ENCODE peak calls at places on chromosomes 13 and 19, in eight cellular contexts. W is nephron progenitor cell, U is mesothelial cell of epicardium, V is tibial artery, P is lower leg skin, F is GM12891, X is dorsolateral prefrontal cortex, I is astrocyte of the hippocampus. G is an unnamed sample.

GRCh38 chr13:111156421-111156820 is 41.3 kb downstream of the ARHGEF7 start:
- DNase-seq in W (no peak), U (no peak), V (no peak), P (no peak), F (no peak), X (no peak), I (no peak), G (no peak)

GRCh38 chr19:33426621-33427475 is 53.3 kb downstream of the CEBPG start:
- DNase-seq in W (peak), U (no peak), V (no peak), P (no peak), F (no peak), X (no peak), I (no peak), G (no peak)

GRCh38 chr19:50285833-50286232 is 43.3 kb downstream of the KCNC3 start:
- DNase-seq in W (no peak), U (no peak), V (no peak), P (no peak), F (no peak), X (no peak), I (no peak), G (no peak)

GRCh38 chr13:48852911-48853310 is 122.8 kb upstream of the FNDC3A start:
- DNase-seq in W (no peak), U (no peak), V (no peak), P (no peak), F (no peak), X (no peak), I (no peak), G (no peak)

GRCh38 chr19:49558591-49558990 is 21.8 kb downstream of the NOSIP start:
- DNase-seq in W (no peak), U (no peak), V (no peak), P (no peak), F (no peak), X (no peak), I (no peak), G (no peak)

GRCh38 chr13:51118809-51119431 is 7.8 kb upstream of the C13orf42 start:
- DNase-seq in W (no peak), U (no peak), V (no peak), P (no peak), F (no peak), X (no peak), I (no peak), G (no peak)

GRCh38 chr19:13505761-13506549 is at the start of gene CACNA1A:
- DNase-seq in W (peak), U (peak), V (no peak), P (no peak), F (no peak), X (no peak), I (peak), G (no peak)

GRCh38 chr19:31348416-31349159 is 648 bp downstream of the TSHZ3 start:
- DNase-seq in W (peak), U (no peak), V (no peak), P (no peak), F (no peak), X (no peak), I (peak), G (no peak)

GRCh38 chr13:98576215-98576945 is 527 bp downstream of the STK24 start:
- DNase-seq in W (peak), U (peak), V (peak), P (peak), F (peak), X (no peak), I (peak), G (peak)

GRCh38 chr13:108606424-108606823 is 23.0 kb upstream of the MYO16 start:
- DNase-seq in W (no peak), U (no peak), V (no peak), P (no peak), F (no peak), X (no peak), I (no peak), G (no peak)

GRCh38 chr13:27617801-27618411 is 2.4 kb downstream of the LNX2 start:
- DNase-seq in W (no peak), U (no peak), V (no peak), P (no peak), F (no peak), X (no peak), I (no peak), G (no peak)

GRCh38 chr19:47309608-47310007 is at the start of gene C5AR1:
- DNase-seq in W (no peak), U (no peak), V (peak), P (peak), F (no peak), X (peak), I (no peak), G (no peak)

GRCh38 chr19:44696939-44697669 is 1.8 kb upstream of the CEACAM16 start:
- DNase-seq in W (no peak), U (no peak), V (no peak), P (no peak), F (no peak), X (no peak), I (no peak), G (no peak)

GRCh38 chr19:1261863-1262686 is 7.1 kb upstream of the CIRBP start:
- DNase-seq in W (no peak), U (no peak), V (peak), P (peak), F (no peak), X (no peak), I (peak), G (no peak)

GRCh38 chr19:9641810-9642209 is 20.8 kb upstream of the ZNF561 start:
- DNase-seq in W (no peak), U (no peak), V (no peak), P (no peak), F (no peak), X (no peak), I (no peak), G (no peak)

GRCh38 chr13:29369060-29369743 is 226.3 kb downstream of the SLC7A1 start:
- DNase-seq in W (peak), U (no peak), V (no peak), P (no peak), F (no peak), X (no peak), I (peak), G (no peak)

GRCh38 chr13:60540276-60540675 is 143.3 kb downstream of the TDRD3 start:
- DNase-seq in W (no peak), U (no peak), V (no peak), P (no peak), F (no peak), X (no peak), I (no peak), G (no peak)

GRCh38 chr13:32125221-32125621 is 93.6 kb downstream of the FRY start:
- DNase-seq in W (no peak), U (no peak), V (no peak), P (no peak), F (no peak), X (no peak), I (no peak), G (no peak)

GRCh38 chr19:46766569-46767317 is 20.5 kb upstream of the STRN4 start:
- DNase-seq in W (peak), U (no peak), V (no peak), P (no peak), F (no peak), X (no peak), I (no peak), G (peak)

GRCh38 chr13:24135674-24136300 is 24.7 kb upstream of the SPATA13 start:
- DNase-seq in W (no peak), U (no peak), V (no peak), P (no peak), F (no peak), X (no peak), I (peak), G (no peak)

GRCh38 chr19:10256551-10256950 is 4.5 kb downstream of the MRPL4 start:
- DNase-seq in W (no peak), U (no peak), V (no peak), P (no peak), F (no peak), X (no peak), I (no peak), G (no peak)

GRCh38 chr13:35179494-35179893 is 237.4 kb downstream of the NBEA start:
- DNase-seq in W (no peak), U (no peak), V (no peak), P (no peak), F (no peak), X (no peak), I (peak), G (no peak)

GRCh38 chr19:18932216-18932841 is 8.7 kb downstream of the HOMER3 start:
- DNase-seq in W (peak), U (peak), V (peak), P (peak), F (peak), X (peak), I (peak), G (peak)

GRCh38 chr13:109672545-109672944 is 113.8 kb downstream of the IRS2 start:
- DNase-seq in W (no peak), U (no peak), V (no peak), P (no peak), F (no peak), X (no peak), I (peak), G (no peak)

GRCh38 chr13:109214393-109214792 is 572.0 kb downstream of the IRS2 start:
- DNase-seq in W (no peak), U (no peak), V (no peak), P (no peak), F (no peak), X (no peak), I (no peak), G (no peak)

GRCh38 chr19:30029721-30030510 is 87.9 kb downstream of the URI1 start:
- DNase-seq in W (no peak), U (no peak), V (no peak), P (no peak), F (no peak), X (no peak), I (peak), G (no peak)